ENCODE peak calls at places on chromosomes 7 and 10, in five cellular contexts. One of them, this sample, is unnamed.

GRCh38 chr7:100629117-100629711 is 12.1 kb downstream of the TFR2 start:
- DNase-seq in ureter: no peak
- DNase-seq in GM04504: no peak
- DNase-seq in body of pancreas: peak
- DNase-seq in activated T-cell treated with anti-CD3 and anti-CD28 coated beads, Interleukin-2, amount 50 U/mL, for 72 hours: peak
- DNase-seq in this sample: no peak

GRCh38 chr7:108181073-108181985 is 51.2 kb upstream of the LAMB4 start:
- DNase-seq in GM04504: peak
- DNase-seq in activated T-cell treated with anti-CD3 and anti-CD28 coated beads, Interleukin-2, amount 50 U/mL, for 72 hours: peak
- DNase-seq in ureter: no peak
- DNase-seq in body of pancreas: no peak
- DNase-seq in this sample: no peak

GRCh38 chr7:138590154-138590553 is 111.0 kb downstream of the SVOPL start:
- DNase-seq in body of pancreas: no peak
- DNase-seq in GM04504: no peak
- DNase-seq in activated T-cell treated with anti-CD3 and anti-CD28 coated beads, Interleukin-2, amount 50 U/mL, for 72 hours: no peak
- DNase-seq in ureter: no peak
- DNase-seq in this sample: no peak

GRCh38 chr7:150722403-150723065 is 6.1 kb downstream of the GIMAP1 start:
- DNase-seq in GM04504: no peak
- DNase-seq in ureter: no peak
- DNase-seq in body of pancreas: no peak
- DNase-seq in activated T-cell treated with anti-CD3 and anti-CD28 coated beads, Interleukin-2, amount 50 U/mL, for 72 hours: no peak
- DNase-seq in this sample: no peak

GRCh38 chr7:40865441-40866233 is 730.8 kb downstream of the SUGCT start:
- DNase-seq in GM04504: no peak
- DNase-seq in body of pancreas: no peak
- DNase-seq in activated T-cell treated with anti-CD3 and anti-CD28 coated beads, Interleukin-2, amount 50 U/mL, for 72 hours: no peak
- DNase-seq in ureter: no peak
- DNase-seq in this sample: no peak

GRCh38 chr7:128886391-128887168 is 23.9 kb downstream of the ATP6V1F start:
- DNase-seq in ureter: no peak
- DNase-seq in body of pancreas: no peak
- DNase-seq in activated T-cell treated with anti-CD3 and anti-CD28 coated beads, Interleukin-2, amount 50 U/mL, for 72 hours: no peak
- DNase-seq in GM04504: no peak
- DNase-seq in this sample: no peak

GRCh38 chr10:105063796-105064195 is 422.7 kb downstream of the SORCS3 start:
- DNase-seq in GM04504: no peak
- DNase-seq in ureter: no peak
- DNase-seq in activated T-cell treated with anti-CD3 and anti-CD28 coated beads, Interleukin-2, amount 50 U/mL, for 72 hours: peak
- DNase-seq in body of pancreas: peak
- DNase-seq in this sample: peak

GRCh38 chr7:33185786-33186185 is 56.4 kb downstream of the BBS9 start:
- DNase-seq in ureter: no peak
- DNase-seq in activated T-cell treated with anti-CD3 and anti-CD28 coated beads, Interleukin-2, amount 50 U/mL, for 72 hours: peak
- DNase-seq in body of pancreas: peak
- DNase-seq in GM04504: peak
- DNase-seq in this sample: no peak

GRCh38 chr10:78170026-78170475 is 136.4 kb downstream of the RPS24 start:
- DNase-seq in ureter: no peak
- DNase-seq in body of pancreas: no peak
- DNase-seq in GM04504: no peak
- DNase-seq in activated T-cell treated with anti-CD3 and anti-CD28 coated beads, Interleukin-2, amount 50 U/mL, for 72 hours: no peak
- DNase-seq in this sample: no peak

This sample was measured in mucosa of gallbladder.